ENCODE peak calls at places on chromosomes 5 and 9, in eight cellular contexts. F is NB4; B is activated CD8-positive, alpha-beta memory T cell treated with anti-CD3 and anti-CD28 coated beads for 48 hours; Y is cardiac muscle cell; S is D721Med; A is SW 1271; Z is GM13976; X is stimulated activated CD8-positive, alpha-beta memory T cell treated with anti-CD3 and anti-CD28 coated beads, Interleukin-7, amount 100 ng/mL, for 24 hours. P is an unnamed sample.

GRCh38 chr5:37637165-37637845 is 202.5 kb downstream of the GDNF start:
- DNase-seq in A (no peak), Z (no peak), X (no peak), F (no peak), S (no peak), Y (no peak), B (no peak), P (no peak)

GRCh38 chr9:111661150-111661801 is at the start of gene GNG10:
- DNase-seq in F (peak; percentile 64), B (peak; percentile 25), X (peak; percentile 37), S (peak; percentile 64), A (peak; percentile 62), Z (peak; percentile 94), Y (peak; percentile 86), P (peak; percentile 59)

GRCh38 chr9:2560175-2560574 is 61.4 kb upstream of the VLDLR start:
- DNase-seq in Y (no peak), F (no peak), B (no peak), Z (no peak), S (no peak), A (no peak), X (no peak), P (no peak)

GRCh38 chr9:131677445-131678180 is 62.3 kb downstream of the RAPGEF1 start:
- DNase-seq in F (peak; percentile 62), S (no peak), B (no peak), Z (no peak), A (peak; percentile 74), Y (peak; percentile 45), X (no peak), P (peak; percentile 67)

GRCh38 chr5:121121786-121122185 is 657.7 kb downstream of the PRR16 start:
- DNase-seq in S (no peak), A (no peak), X (no peak), F (no peak), Z (no peak), B (no peak), Y (no peak), P (no peak)

GRCh38 chr5:97078958-97079357 is 63.5 kb downstream of the LIX1 start:
- DNase-seq in A (no peak), F (peak; percentile 57), S (no peak), B (no peak), Z (no peak), Y (no peak), X (no peak), P (no peak)

GRCh38 chr9:71355884-71356283 is 234.5 kb upstream of the TRPM3 start:
- DNase-seq in Y (no peak), A (no peak), X (no peak), S (no peak), F (no peak), Z (no peak), B (no peak), P (no peak)

GRCh38 chr9:107809859-107810492 is 320.4 kb upstream of the KLF4 start:
- DNase-seq in A (peak; percentile 13), F (no peak), X (no peak), S (no peak), Z (no peak), B (no peak), Y (no peak), P (no peak)

GRCh38 chr5:30871191-30871590 is 322.3 kb upstream of the CDH6 start:
- DNase-seq in X (no peak), F (no peak), Y (no peak), A (no peak), S (no peak), Z (no peak), B (no peak), P (no peak)

GRCh38 chr9:29717576-29717975 is 2144.3 kb upstream of the C9orf72 start:
- DNase-seq in B (no peak), X (no peak), A (no peak), F (no peak), Y (no peak), S (no peak), Z (no peak), P (no peak)

GRCh38 chr5:14665949-14666741 is 1.6 kb downstream of the OTULIN start:
- DNase-seq in B (peak; percentile 36), S (no peak), Z (peak; percentile 46), A (no peak), X (no peak), Y (no peak), F (peak; percentile 39), P (peak; percentile 31)

GRCh38 chr5:1737790-1738405 is 61.7 kb downstream of the MRPL36 start:
- DNase-seq in A (peak; percentile 54), X (no peak), F (peak; percentile 54), S (no peak), B (peak; percentile 28), Z (peak; percentile 75), Y (peak; percentile 54), P (no peak)

GRCh38 chr5:123763201-123763600 is 251.2 kb downstream of the CSNK1G3 start:
- DNase-seq in F (no peak), X (no peak), Y (no peak), S (no peak), B (no peak), Z (no peak), A (no peak), P (no peak)

GRCh38 chr9:37034320-37034937 is 361 bp upstream of the PAX5 start:
- DNase-seq in X (no peak), Z (peak; percentile 82), S (no peak), B (no peak), F (peak; percentile 67), Y (peak; percentile 56), A (no peak), P (no peak)

GRCh38 chr9:5845147-5845531 is 12.2 kb upstream of the ERMP1 start:
- DNase-seq in F (no peak), Z (no peak), S (no peak), A (no peak), Y (no peak), B (no peak), X (no peak), P (no peak)

GRCh38 chr9:133119461-133120342 is 1.3 kb downstream of the RALGDS start:
- DNase-seq in X (no peak), Y (peak; percentile 39), A (no peak), F (no peak), S (no peak), B (no peak), Z (no peak), P (no peak)

GRCh38 chr5:135373747-135374515 is 25.1 kb downstream of the MACROH2A1 start:
- DNase-seq in S (no peak), B (no peak), A (no peak), Z (no peak), F (no peak), X (no peak), Y (no peak), P (no peak)

P was measured in Caki2.